ENCODE peak calls at places on chromosome 6, in six cellular contexts. G, Y, N, S, B and H are unnamed samples.

GRCh38 chr6:56226946-56227879 is 20.2 kb downstream of the COL21A1 start:
- DNase-seq in G (no peak), Y (no peak), B (no peak), N (no peak), S (peak; percentile 46), H (no peak)

GRCh38 chr6:100300221-100300736 is 164.4 kb downstream of the SIM1 start:
- DNase-seq in N (no peak), S (peak; percentile 95), G (no peak), B (no peak), Y (no peak), H (no peak)

GRCh38 chr6:138278326-138278725 is 60.0 kb upstream of the PBOV1 start:
- DNase-seq in G (no peak), N (peak; percentile 30), B (no peak), Y (peak; percentile 27), S (peak; percentile 2), H (peak; percentile 16)

GRCh38 chr6:2765896-2766766 is 938 bp downstream of the WRNIP1 start:
- DNase-seq in Y (peak; percentile 56), S (peak; percentile 30), G (no peak), B (peak; percentile 58), N (peak; percentile 66), H (peak; percentile 67)

GRCh38 chr6:46263709-46264091 is 92.9 kb upstream of the ENPP5 start:
- DNase-seq in G (no peak), Y (no peak), N (no peak), B (no peak), S (peak; percentile 20), H (no peak)

GRCh38 chr6:70180904-70181599 is 121.8 kb downstream of the COL9A1 start:
- DNase-seq in B (no peak), N (no peak), Y (no peak), S (no peak), G (no peak), H (no peak)

GRCh38 chr6:8579372-8579771 is 144.0 kb upstream of the SLC35B3 start:
- DNase-seq in B (no peak), Y (no peak), G (no peak), S (no peak), N (no peak), H (no peak)

GRCh38 chr6:9250852-9251251 is 815.5 kb upstream of the SLC35B3 start:
- DNase-seq in Y (peak; percentile 56), S (peak; percentile 53), G (no peak), B (no peak), N (peak; percentile 21), H (peak; percentile 27)

GRCh38 chr6:35368038-35368887 is 25.9 kb downstream of the PPARD start:
- DNase-seq in Y (no peak), B (no peak), G (no peak), N (no peak), S (peak; percentile 83), H (peak; percentile 52)

GRCh38 chr6:96060249-96060648 is 44.5 kb downstream of the FUT9 start:
- DNase-seq in G (no peak), N (no peak), B (no peak), S (no peak), Y (no peak), H (no peak)

GRCh38 chr6:17305219-17306001 is 24.2 kb downstream of the RBM24 start:
- DNase-seq in G (no peak), B (no peak), Y (no peak), S (peak; percentile 72), N (no peak), H (no peak)

GRCh38 chr6:56798163-56798562 is 155.5 kb upstream of the DST start:
- DNase-seq in N (no peak), G (no peak), S (peak; percentile 90), B (no peak), Y (no peak), H (no peak)

GRCh38 chr6:39302669-39303424 is 11.4 kb downstream of the KCNK17 start:
- DNase-seq in S (peak; percentile 47), N (peak; percentile 87), G (peak; percentile 49), B (peak; percentile 75), Y (peak; percentile 88), H (peak; percentile 88)

GRCh38 chr6:128352331-128352730 is 168.1 kb downstream of the PTPRK start:
- DNase-seq in N (no peak), Y (no peak), B (no peak), S (no peak), G (no peak), H (no peak)

GRCh38 chr6:343960-344815 is 47.4 kb upstream of the IRF4 start:
- DNase-seq in N (no peak), G (no peak), B (no peak), Y (no peak), S (no peak), H (no peak)

GRCh38 chr6:52681416-52681815 is 10.5 kb downstream of the TMEM14A start:
- DNase-seq in S (no peak), N (no peak), Y (no peak), G (no peak), B (no peak), H (no peak)

GRCh38 chr6:42260972-42261371 is 43.3 kb upstream of the MRPS10 start:
- DNase-seq in N (no peak), G (peak; percentile 72), Y (no peak), B (no peak), S (no peak), H (peak; percentile 65)

GRCh38 chr6:7939186-7939863 is 28.7 kb upstream of the TXNDC5 start:
- DNase-seq in G (no peak), Y (no peak), B (no peak), N (no peak), S (no peak), H (no peak)

GRCh38 chr6:75416443-75416842 is 77.2 kb downstream of the FILIP1 start:
- DNase-seq in Y (no peak), N (no peak), B (no peak), G (no peak), S (no peak), H (no peak)

GRCh38 chr6:147416622-147417021 is 91.9 kb upstream of the SAMD5 start:
- DNase-seq in Y (no peak), S (no peak), G (no peak), N (no peak), B (no peak), H (no peak)

GRCh38 chr6:44431118-44431725 is 43.7 kb downstream of the CDC5L start:
- DNase-seq in S (peak; percentile 73), N (no peak), G (peak; percentile 25), B (peak; percentile 28), Y (peak; percentile 44), H (peak; percentile 69)

GRCh38 chr6:1608976-1609661 is 596 bp upstream of the FOXC1 start:
- DNase-seq in S (peak; percentile 8), N (no peak), Y (no peak), G (no peak), B (peak; percentile 46), H (peak; percentile 62)

GRCh38 chr6:39430968-39431523 is 108.5 kb upstream of the KCNK16 start:
- DNase-seq in S (no peak), G (peak; percentile 19), N (no peak), Y (peak; percentile 26), B (peak; percentile 42), H (peak; percentile 23)

GRCh38 chr6:116330511-116330910 is 40.2 kb upstream of the DSE start:
- DNase-seq in S (peak; percentile 21), G (no peak), B (no peak), N (no peak), Y (no peak), H (no peak)

GRCh38 chr6:34150766-34151165 is 4.9 kb upstream of the GRM4 start:
- DNase-seq in Y (no peak), G (no peak), N (no peak), B (no peak), S (no peak), H (no peak)

GRCh38 chr6:2396292-2396691 is 150.9 kb upstream of the GMDS start:
- DNase-seq in N (no peak), G (no peak), Y (no peak), S (no peak), B (no peak), H (no peak)

GRCh38 chr6:169866668-169867521 is 115.5 kb downstream of the ERMARD start:
- DNase-seq in S (no peak), Y (no peak), B (peak; percentile 11), N (no peak), G (no peak), H (no peak)

GRCh38 chr6:10968776-10969175 is 75.3 kb downstream of the ELOVL2 start:
- DNase-seq in Y (no peak), N (no peak), S (peak; percentile 95), G (no peak), B (no peak), H (no peak)

GRCh38 chr6:131822119-131822518 is 14.3 kb downstream of the ENPP1 start:
- DNase-seq in B (no peak), N (no peak), G (no peak), S (no peak), Y (no peak), H (no peak)

GRCh38 chr6:131816869-131817268 is 9.0 kb downstream of the ENPP1 start:
- DNase-seq in N (no peak), B (no peak), G (no peak), S (no peak), Y (no peak), H (no peak)

GRCh38 chr6:131821408-131821807 is 13.6 kb downstream of the ENPP1 start:
- DNase-seq in G (no peak), Y (no peak), N (no peak), B (no peak), S (no peak), H (no peak)

GRCh38 chr6:131823276-131823902 is 15.6 kb downstream of the ENPP1 start:
- DNase-seq in G (no peak), N (no peak), S (peak; percentile 23), B (no peak), Y (no peak), H (no peak)

DNA sequence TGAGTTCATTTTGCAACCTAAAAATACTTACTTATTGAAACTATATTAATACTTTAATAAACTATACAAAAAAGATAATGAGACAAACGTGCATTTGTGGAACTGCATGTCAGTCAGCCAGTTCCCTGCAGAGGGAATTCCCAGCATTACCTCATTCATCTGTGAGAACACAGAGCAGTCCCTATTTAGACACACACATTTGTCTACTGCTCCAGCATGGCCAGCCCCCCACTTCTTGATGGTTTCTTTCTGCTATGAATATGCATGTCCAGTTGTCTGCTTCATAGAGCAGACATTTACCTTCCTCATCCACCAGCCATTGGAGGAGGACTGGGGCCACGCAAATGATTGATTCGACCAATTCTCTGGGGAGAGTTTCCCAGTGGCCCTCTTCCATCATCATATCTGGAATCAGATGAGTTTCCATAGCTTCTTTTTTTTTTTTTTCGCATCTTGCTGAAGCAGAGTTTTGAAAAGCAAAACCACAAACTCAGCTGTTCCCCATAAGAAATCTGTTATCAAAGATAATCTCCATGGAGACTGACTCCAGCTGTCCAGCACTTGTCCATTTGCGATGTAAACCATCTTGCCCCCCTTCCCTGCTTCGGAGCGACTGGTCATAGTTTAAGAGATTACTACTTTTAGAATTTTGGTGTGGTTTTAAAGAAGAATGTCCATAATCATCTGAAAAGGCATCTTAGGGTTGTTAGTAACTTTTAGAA is 11.8 kb downstream of the ENPP1 start:
- DNase-seq in G (no peak), N (no peak), S (peak; percentile 94), B (no peak), Y (no peak), H (no peak)
- TF ChIP-seq POLR2A in G (no peak), N (no peak), S (no peak), B (no peak), Y (no peak), H (no peak)

GRCh38 chr6:145887969-145888368 is 73.4 kb upstream of the FBXO30 start:
- DNase-seq in N (no peak), S (peak; percentile 42), B (no peak), Y (no peak), G (no peak), H (peak; percentile 38)
- TF ChIP-seq CTCF in N (peak; percentile 27), S (peak; percentile 67), B (peak; percentile 64), Y (peak; percentile 24), G (peak; percentile 13), H (peak; percentile 46)

GRCh38 chr6:26183581-26184408 is 96.6 kb downstream of the HFE start:
- DNase-seq in B (peak; percentile 41), Y (peak; percentile 76), S (peak; percentile 92), G (peak; percentile 68), N (peak; percentile 53), H (peak; percentile 93)
- TF ChIP-seq POLR2A in B (no peak), Y (peak; percentile 49), S (peak; percentile 80), G (peak; percentile 89), N (peak; percentile 92), H (peak; percentile 57)

GRCh38 chr6:166313255-166314070 is 5.3 kb upstream of the PRR18 start:
- DNase-seq in S (peak; percentile 45), N (peak; percentile 57), Y (peak; percentile 32), G (no peak), B (no peak), H (peak; percentile 77)
- TF ChIP-seq CTCF in S (peak; percentile 63), N (peak; percentile 54), Y (peak; percentile 66), G (peak; percentile 33), B (peak; percentile 67), H (peak; percentile 84)